ENCODE peak calls at places on chromosomes 4 and X, in nine cellular contexts. K, B, S, I, C, H, X, M and D are unnamed samples.

GRCh38 chr4:153497988-153498967 is 32.1 kb downstream of the TMEM131L start:
- DNase-seq in S (peak; percentile 62), K (peak; percentile 73), B (no peak), M (no peak), C (no peak), H (peak; percentile 35), I (no peak), X (no peak), D (peak; percentile 60)

GRCh38 chrX:85391879-85392238 is 12.4 kb upstream of the POF1B start:
- DNase-seq in C (no peak), B (no peak), X (no peak), K (no peak), S (no peak), I (no peak), H (no peak), M (no peak), D (no peak)

GRCh38 chr4:127212701-127213100 is 420.1 kb upstream of the INTU start:
- DNase-seq in K (no peak), B (no peak), C (no peak), I (no peak), M (no peak), X (no peak), S (no peak), H (no peak), D (no peak)

GRCh38 chrX:29858714-29859113 is 356.6 kb upstream of the MAGEB2 start:
- DNase-seq in K (peak; percentile 32), H (no peak), B (no peak), X (no peak), M (no peak), C (no peak), S (no peak), I (no peak), D (peak; percentile 41)

GRCh38 chr4:26288308-26288982 is 32.4 kb upstream of the RBPJ start:
- DNase-seq in K (peak; percentile 63), S (peak; percentile 50), H (no peak), X (no peak), C (no peak), I (no peak), M (no peak), B (no peak), D (peak; percentile 72)

GRCh38 chr4:145034727-145035211 is 63.2 kb downstream of the ANAPC10 start:
- DNase-seq in C (peak; percentile 75), S (no peak), B (no peak), K (peak; percentile 81), H (no peak), X (peak; percentile 55), M (no peak), I (no peak), D (peak; percentile 68)

GRCh38 chr4:32569844-32570243 is 1849.7 kb downstream of the PCDH7 start:
- DNase-seq in X (no peak), K (no peak), H (no peak), I (no peak), B (no peak), S (no peak), M (no peak), C (no peak), D (no peak)

GRCh38 chr4:148986951-148987350 is 544.7 kb upstream of the NR3C2 start:
- DNase-seq in S (no peak), M (no peak), I (no peak), K (no peak), X (peak; percentile 38), B (no peak), C (no peak), H (no peak), D (no peak)

GRCh38 chr4:127965803-127966175 is 583 bp downstream of the ABHD18 start:
- DNase-seq in K (peak; percentile 12), B (peak; percentile 59), H (peak; percentile 63), X (peak; percentile 52), I (no peak), C (no peak), M (peak; percentile 60), S (peak; percentile 76), D (peak; percentile 8)

GRCh38 chr4:156137971-156138581 is 184.4 kb upstream of the CTSO start:
- DNase-seq in B (no peak), H (no peak), S (no peak), M (no peak), I (no peak), C (no peak), X (no peak), K (no peak), D (no peak)

GRCh38 chrX:133698298-133698697 is 283.0 kb upstream of the GPC4 start:
- DNase-seq in K (peak; percentile 57), M (no peak), X (no peak), H (no peak), I (no peak), S (no peak), C (peak; percentile 26), B (no peak), D (no peak)

GRCh38 chrX:137945470-137945869 is 379.5 kb downstream of the ZIC3 start:
- DNase-seq in M (no peak), S (no peak), X (no peak), I (no peak), K (no peak), H (no peak), B (no peak), C (no peak), D (no peak)

GRCh38 chr4:143294310-143294709 is 42.4 kb upstream of the GAB1 start:
- DNase-seq in C (peak; percentile 42), I (peak; percentile 86), X (no peak), K (peak; percentile 72), S (no peak), H (no peak), B (peak; percentile 84), M (no peak), D (no peak)

GRCh38 chrX:86133761-86134160 is 14.5 kb upstream of the DACH2 start:
- DNase-seq in C (peak; percentile 2), K (peak; percentile 21), M (no peak), X (no peak), H (no peak), B (no peak), S (no peak), I (no peak), D (no peak)

GRCh38 chr4:82248903-82249632 is 124.7 kb downstream of the HNRNPD start:
- DNase-seq in S (no peak), B (no peak), X (no peak), K (no peak), I (no peak), H (no peak), C (no peak), M (no peak), D (no peak)

GRCh38 chr4:139508581-139509237 is 47.3 kb downstream of the SETD7 start:
- DNase-seq in S (no peak), X (no peak), C (no peak), H (no peak), M (no peak), I (no peak), B (no peak), K (no peak), D (no peak)

GRCh38 chr4:157655101-157655818 is 434.7 kb downstream of the GRIA2 start:
- DNase-seq in S (no peak), K (no peak), H (no peak), M (no peak), X (no peak), C (no peak), I (no peak), B (no peak), D (no peak)

GRCh38 chr4:167623241-167623572 is 388.9 kb upstream of the SPOCK3 start:
- DNase-seq in X (no peak), M (no peak), C (no peak), S (no peak), H (no peak), B (no peak), K (no peak), I (no peak), D (no peak)

GRCh38 chr4:12674184-12674583 is 810.0 kb downstream of the RAB28 start:
- DNase-seq in X (no peak), C (no peak), B (no peak), I (no peak), M (no peak), S (no peak), K (no peak), H (no peak), D (no peak)

GRCh38 chr4:12679217-12679616 is 804.9 kb downstream of the RAB28 start:
- DNase-seq in C (no peak), M (no peak), K (peak; percentile 3), B (no peak), H (no peak), I (no peak), X (peak; percentile 2), S (peak; percentile 2), D (no peak)
- TF ChIP-seq CTCF in C (peak; percentile 16), M (no peak), K (peak; percentile 27), B (no peak), H (no peak), I (no peak), X (peak; percentile 70), S (no peak), D (peak; percentile 27)

DNA sequence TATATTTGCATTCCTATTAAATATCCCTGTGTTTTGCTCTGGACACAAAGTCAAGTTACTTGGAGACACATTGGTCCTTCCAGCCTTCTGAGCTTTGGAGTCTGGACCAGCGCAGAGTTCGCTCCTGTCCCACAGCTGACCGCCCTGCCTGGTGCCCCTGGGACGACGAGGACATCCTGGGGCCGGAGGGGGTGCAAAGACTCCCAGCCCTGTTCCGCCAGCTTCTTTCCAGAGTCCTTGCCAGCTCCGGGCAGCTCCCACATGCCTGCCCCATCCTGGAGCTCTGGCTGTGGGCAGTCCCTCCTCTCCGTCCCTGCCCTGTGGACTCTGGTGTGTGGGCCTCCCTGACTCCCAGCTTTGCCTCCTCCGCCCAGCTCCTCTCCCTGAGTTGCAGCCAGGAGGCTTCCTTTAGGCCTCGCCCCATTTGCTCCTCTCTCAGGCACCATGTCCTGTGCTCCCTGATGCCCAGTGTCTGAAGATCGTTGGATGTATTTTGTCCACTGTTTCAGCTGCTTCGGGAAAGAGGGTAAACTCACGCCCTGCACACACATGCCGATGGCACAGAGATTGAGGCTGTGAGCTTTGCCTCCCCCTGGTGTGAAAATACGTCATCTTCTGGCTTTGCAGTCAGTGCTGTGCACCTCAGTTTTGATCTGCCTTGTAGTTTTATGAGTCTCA is 4.9 kb upstream of the PCGF3 start:
- DNase-seq in B (no peak), H (no peak), X (no peak), S (no peak), C (no peak), M (no peak), K (no peak), I (no peak), D (no peak)
- TF ChIP-seq CTCF in B (no peak), H (no peak), X (no peak), S (no peak), C (no peak), M (no peak), K (no peak), I (no peak), D (peak; percentile 14)

GRCh38 chr4:8330821-8331566 is 61.4 kb downstream of the HTRA3 start:
- DNase-seq in C (no peak), I (peak; percentile 85), S (no peak), B (peak; percentile 25), M (no peak), H (no peak), K (no peak), X (no peak), D (no peak)
- TF ChIP-seq CTCF in C (no peak), I (no peak), S (no peak), B (no peak), M (no peak), H (no peak), K (no peak), X (no peak), D (no peak)

GRCh38 chrX:56284269-56284668 is 52.1 kb downstream of the KLF8 start:
- DNase-seq in M (no peak), H (no peak), K (no peak), B (no peak), X (no peak), C (no peak), S (no peak), I (no peak), D (no peak)

GRCh38 chrX:56279869-56280268 is 47.7 kb downstream of the KLF8 start:
- DNase-seq in H (no peak), M (no peak), B (no peak), I (no peak), S (no peak), X (no peak), K (no peak), C (no peak), D (no peak)

GRCh38 chrX:56281789-56282188 is 49.6 kb downstream of the KLF8 start:
- DNase-seq in B (no peak), K (peak; percentile 23), X (peak; percentile 3), S (no peak), M (no peak), H (no peak), C (peak; percentile 1), I (no peak), D (peak; percentile 0)
- TF ChIP-seq CTCF in B (no peak), K (peak; percentile 16), X (peak; percentile 35), S (peak; percentile 15), M (peak; percentile 46), H (no peak), C (peak; percentile 4), I (no peak), D (peak; percentile 28)